ENCODE peak calls at places on chromosome 18, in four cellular contexts. F is H7, J is AG09319, A is A549. N is an unnamed sample.

GRCh38 chr18:53785811-53786210 is 438.7 kb downstream of the MBD2 start:
- DNase-seq in A (no peak), J (no peak), F (no peak), N (no peak)

GRCh38 chr18:49839012-49839411 is 25.7 kb upstream of the ACAA2 start:
- DNase-seq in J (no peak), F (no peak), A (no peak), N (no peak)

GRCh38 chr18:52844323-52844722 is 504.3 kb downstream of the DCC start:
- DNase-seq in A (no peak), F (no peak), J (no peak), N (no peak)

GRCh38 chr18:40882468-40882867 is 1072.6 kb upstream of the PIK3C3 start:
- DNase-seq in A (no peak), F (peak), J (no peak), N (no peak)

GRCh38 chr18:59660976-59661743 is 36.1 kb downstream of the CCBE1 start:
- DNase-seq in A (no peak), J (peak), F (no peak), N (peak)

GRCh38 chr18:59376351-59376935 is 17.4 kb upstream of the LMAN1 start:
- DNase-seq in A (no peak), F (no peak), J (no peak), N (peak)

GRCh38 chr18:3688682-3689081 is 238.7 kb downstream of the TGIF1 start:
- DNase-seq in F (no peak), A (no peak), J (peak), N (peak)

GRCh38 chr18:67742954-67743353 is 226.4 kb upstream of the DSEL start:
- DNase-seq in F (no peak), J (no peak), A (no peak), N (no peak)

GRCh38 chr18:8890957-8891464 is 185.7 kb downstream of the MTCL1 start:
- DNase-seq in A (peak), F (peak), J (peak), N (peak)

GRCh38 chr18:28588884-28589549 is 412.1 kb upstream of the CDH2 start:
- DNase-seq in A (no peak), F (no peak), J (no peak), N (no peak)

GRCh38 chr18:58862851-58863538 is 1.7 kb upstream of the ZNF532 start:
- DNase-seq in J (no peak), A (peak), F (peak), N (peak)

GRCh38 chr18:27185025-27185763 is at the start of gene CHST9:
- DNase-seq in J (no peak), F (peak), A (no peak), N (peak)

GRCh38 chr18:8423051-8423558 is 186.1 kb upstream of the RAB12 start:
- DNase-seq in J (no peak), A (no peak), F (no peak), N (peak)

GRCh38 chr18:22164337-22165048 is 4.9 kb upstream of the GATA6 start:
- DNase-seq in A (no peak), F (peak), J (no peak), N (peak)

GRCh38 chr18:33146009-33146408 is 294.5 kb downstream of the CCDC178 start:
- DNase-seq in F (no peak), J (no peak), A (no peak), N (no peak)

GRCh38 chr18:12092398-12093229 is 1.0 kb upstream of the ANKRD62 start:
- DNase-seq in F (peak), J (no peak), A (peak), N (peak)